ENCODE peak calls at places on chromosomes 7 and 10, in ten cellular contexts. Q is astrocyte, U is left lung, N is ovary, X is GM23248, B is cardiac muscle cell, P is neuronal stem cell, Z is adrenal gland, G is psoas muscle, S is spleen. V is an unnamed sample.

GRCh38 chr10:30538086-30538485 is 91.5 kb downstream of the LYZL2 start:
- DNase-seq in B (peak; percentile 31), X (peak; percentile 21), S (no peak), G (no peak), P (no peak), N (no peak), Z (no peak), U (no peak), Q (no peak), V (no peak)

GRCh38 chr10:80487791-80488538 is 33.9 kb downstream of the TSPAN14 start:
- DNase-seq in Z (peak; percentile 41), X (no peak), N (no peak), S (peak; percentile 93), Q (no peak), B (no peak), U (peak; percentile 94), P (no peak), G (peak; percentile 64), V (peak; percentile 42)

GRCh38 chr10:120017731-120018130 is 125.2 kb downstream of the SEC23IP start:
- DNase-seq in X (no peak), Z (no peak), G (no peak), S (no peak), N (no peak), U (no peak), B (no peak), P (no peak), Q (no peak), V (no peak)

GRCh38 chr10:132448248-132448731 is 51.3 kb downstream of the PWWP2B start:
- DNase-seq in Z (peak; percentile 94), S (peak; percentile 92), G (peak; percentile 90), B (peak; percentile 63), U (peak; percentile 95), Q (no peak), N (no peak), X (peak; percentile 28), P (no peak), V (peak; percentile 91)

GRCh38 chr7:83819911-83820310 is 171.0 kb upstream of the SEMA3E start:
- DNase-seq in X (no peak), N (no peak), G (no peak), Q (no peak), B (no peak), U (no peak), P (no peak), Z (no peak), S (no peak), V (no peak)

GRCh38 chr10:128150045-128150493 is 23.8 kb upstream of the MKI67 start:
- DNase-seq in P (peak; percentile 83), B (peak; percentile 73), N (peak; percentile 34), Z (peak; percentile 25), U (peak; percentile 94), Q (peak; percentile 28), X (peak; percentile 81), G (peak; percentile 67), S (peak; percentile 94), V (peak; percentile 79)

GRCh38 chr10:69533658-69534057 is 39.6 kb downstream of the NEUROG3 start:
- DNase-seq in Z (no peak), P (no peak), S (no peak), U (no peak), Q (no peak), G (no peak), B (no peak), N (no peak), X (no peak), V (no peak)

GRCh38 chr10:44413416-44413815 is 28.5 kb upstream of the CXCL12 start:
- DNase-seq in Z (peak; percentile 33), N (no peak), Q (peak; percentile 75), U (no peak), G (no peak), P (no peak), S (no peak), X (no peak), B (peak; percentile 27), V (no peak)

GRCh38 chr7:44383566-44383965 is 58.2 kb upstream of the CAMK2B start:
- DNase-seq in S (peak; percentile 69), Q (peak; percentile 76), U (no peak), Z (no peak), B (peak; percentile 64), N (no peak), G (peak; percentile 79), P (no peak), X (peak; percentile 92), V (no peak)

GRCh38 chr10:16967000-16967865 is 150.0 kb upstream of the RSU1 start:
- DNase-seq in S (no peak), N (no peak), U (no peak), P (no peak), Z (no peak), X (peak; percentile 63), G (no peak), B (peak; percentile 46), Q (peak; percentile 82), V (peak; percentile 5)

GRCh38 chr10:109977382-109977806 is 30.4 kb upstream of the ADD3 start:
- DNase-seq in N (no peak), P (no peak), Q (peak; percentile 48), S (no peak), B (no peak), X (peak; percentile 85), U (no peak), G (no peak), Z (no peak), V (peak; percentile 97)

GRCh38 chr10:118374404-118374803 is 32.3 kb upstream of the FAM204A start:
- DNase-seq in Z (no peak), X (peak; percentile 50), N (no peak), Q (peak; percentile 48), U (no peak), P (no peak), B (no peak), S (no peak), G (no peak), V (no peak)

GRCh38 chr7:144494355-144494754 is 90.9 kb upstream of the NOBOX start:
- DNase-seq in U (no peak), Z (no peak), N (no peak), B (no peak), G (no peak), Q (no peak), S (no peak), P (no peak), X (no peak), V (no peak)

GRCh38 chr7:144497296-144497695 is 93.8 kb upstream of the NOBOX start:
- DNase-seq in Q (no peak), N (no peak), Z (no peak), B (no peak), P (no peak), U (no peak), G (no peak), S (no peak), X (no peak), V (no peak)

DNA sequence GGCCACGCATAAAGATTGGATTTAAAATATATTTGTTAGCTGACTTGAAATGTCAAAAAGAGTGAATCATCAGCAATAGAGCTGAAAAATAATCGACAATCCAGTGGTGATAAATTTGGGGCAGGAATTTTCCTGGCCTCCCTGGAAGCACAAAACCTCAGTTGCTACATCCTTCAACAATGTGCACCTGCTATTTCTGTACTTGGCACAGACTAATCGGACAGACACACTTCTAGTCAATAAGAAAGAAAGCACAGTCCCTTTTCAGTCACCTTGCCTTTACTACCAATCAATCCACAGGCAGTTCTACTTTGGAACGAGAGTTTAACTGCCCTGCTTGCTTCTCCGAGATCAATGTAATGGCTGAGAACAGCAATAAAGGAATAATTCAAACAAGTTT is 96.7 kb upstream of the NOBOX start:
- DNase-seq in U (no peak), Q (no peak), X (no peak), B (no peak), N (no peak), P (no peak), S (no peak), Z (no peak), G (no peak), V (no peak)
- H3K27me3 ChIP-seq in U (no peaks in the 10 kb centered on the region), Q (no peaks in the 10 kb centered on the region), X (no peaks in the 10 kb centered on the region), B (no peaks in the 10 kb centered on the region), N (no peaks in the 10 kb centered on the region), P (no peaks in the 10 kb centered on the region), S (no peaks in the 10 kb centered on the region), Z (no peaks in the 10 kb centered on the region), G (no peaks in the 10 kb centered on the region), V (no peaks in the 10 kb centered on the region)

GRCh38 chr10:73902351-73902750 is 8.6 kb upstream of the PLAU start:
- DNase-seq in S (no peak), B (no peak), Z (no peak), X (no peak), N (no peak), Q (no peak), U (no peak), P (no peak), G (no peak), V (no peak)
- H3K27ac ChIP-seq in S (no peak overlapping the region), B (no peak overlapping the region), Z (no peak overlapping the region), X (no peak overlapping the region), N (no peak overlapping the region), Q (no peak overlapping the region), U (no peak overlapping the region), P (no peak overlapping the region), G (no peak overlapping the region), V (no peak overlapping the region)

GRCh38 chr7:73899731-73900142 is 38.8 kb downstream of the TMEM270 start:
- DNase-seq in S (no peak), N (no peak), U (no peak), X (peak; percentile 97), P (no peak), Q (peak; percentile 82), B (peak; percentile 59), Z (peak; percentile 34), G (peak; percentile 90), V (no peak)

GRCh38 chr7:73894851-73895441 is 34.0 kb downstream of the TMEM270 start:
- DNase-seq in S (no peak), N (peak; percentile 49), Z (no peak), G (peak; percentile 94), P (no peak), Q (peak; percentile 95), B (peak; percentile 72), U (no peak), X (peak; percentile 99), V (no peak)

GRCh38 chr7:73895626-73896025 is 34.7 kb downstream of the TMEM270 start:
- DNase-seq in X (peak; percentile 26), Q (no peak), U (no peak), P (no peak), Z (no peak), G (no peak), B (no peak), N (no peak), S (no peak), V (no peak)

GRCh38 chr7:73893342-73894101 is 32.6 kb downstream of the TMEM270 start:
- DNase-seq in S (no peak), B (no peak), Z (no peak), N (peak; percentile 63), Q (peak; percentile 45), U (no peak), X (peak; percentile 56), G (peak; percentile 93), P (no peak), V (no peak)

GRCh38 chr7:73896454-73896853 is 35.5 kb downstream of the TMEM270 start:
- DNase-seq in B (no peak), Z (no peak), X (peak; percentile 76), G (peak; percentile 58), P (no peak), S (no peak), U (no peak), Q (peak; percentile 36), N (no peak), V (no peak)
- H3K4me1 ChIP-seq in B (no peaks in the 10 kb centered on the region), Z (no peaks in the 10 kb centered on the region), X (peaks cover 80% of the 10 kb centered on the region), G (peaks cover 11% of the 10 kb centered on the region), P (peaks cover 4% of the 10 kb centered on the region), S (peaks cover 32% of the 10 kb centered on the region), U (no peaks in the 10 kb centered on the region), Q (peaks cover 53% of the 10 kb centered on the region), N (peaks cover 4% of the 10 kb centered on the region), V (no peaks in the 10 kb centered on the region)

DNA sequence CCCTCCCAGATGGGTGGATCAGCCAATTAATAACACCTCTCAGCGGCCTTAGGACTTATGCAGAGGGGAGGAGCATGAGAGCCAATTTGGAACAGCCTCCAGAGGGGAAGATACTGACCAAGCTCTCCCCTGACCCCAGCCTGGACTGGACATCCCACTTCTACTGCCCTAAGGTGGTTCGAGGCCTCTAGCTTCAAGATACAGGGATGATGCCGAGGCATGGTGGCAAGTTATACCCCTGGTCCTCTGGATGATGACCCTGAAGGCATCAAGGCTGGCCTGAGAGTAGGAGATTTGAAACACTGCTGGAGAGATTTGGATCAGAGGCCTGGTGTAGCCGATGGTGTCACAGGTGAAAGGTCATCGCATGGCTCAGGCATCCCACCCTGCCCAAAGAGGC is 3.2 kb downstream of the CDH23 start:
- DNase-seq in P (no peak), S (no peak), G (no peak), X (no peak), N (no peak), U (no peak), Q (no peak), Z (no peak), B (no peak), V (no peak)
- H3K27me3 ChIP-seq in P (peaks cover 79% of the 10 kb centered on the region), S (peaks cover 18% of the 10 kb centered on the region), G (peaks cover 69% of the 10 kb centered on the region), X (peaks cover 71% of the 10 kb centered on the region), N (no peaks in the 10 kb centered on the region), U (peaks cover 27% of the 10 kb centered on the region), Q (peaks cover 56% of the 10 kb centered on the region), Z (peaks cover 25% of the 10 kb centered on the region), B (peaks cover 53% of the 10 kb centered on the region), V (peaks cover 3% of the 10 kb centered on the region)

V was measured in small intestine.